ENCODE peak calls at places on chromosomes 13 and 19, in six cellular contexts. One of them, this sample, is unnamed.

GRCh38 chr13:111198979-111199378 is 83.9 kb downstream of the ARHGEF7 start:
- DNase-seq in endothelial cell of umbilical vein: no peak
- DNase-seq in keratinocyte: no peak
- DNase-seq in GM12878: no peak
- DNase-seq in OCI-LY7: no peak
- DNase-seq in PC-9: no peak
- DNase-seq in this sample: no peak

GRCh38 chr13:27634231-27634630 is 12.5 kb downstream of the POLR1D start:
- DNase-seq in endothelial cell of umbilical vein: no peak
- DNase-seq in keratinocyte: peak
- DNase-seq in GM12878: no peak
- DNase-seq in OCI-LY7: no peak
- DNase-seq in PC-9: no peak
- DNase-seq in this sample: no peak

GRCh38 chr13:49561064-49561410 is 24.3 kb downstream of the RCBTB1 start:
- DNase-seq in endothelial cell of umbilical vein: no peak
- DNase-seq in keratinocyte: no peak
- DNase-seq in GM12878: no peak
- DNase-seq in OCI-LY7: no peak
- DNase-seq in PC-9: no peak
- DNase-seq in this sample: no peak

GRCh38 chr13:64753606-64754005 is 2476.5 kb downstream of the PCDH9 start:
- DNase-seq in endothelial cell of umbilical vein: no peak
- DNase-seq in keratinocyte: no peak
- DNase-seq in GM12878: no peak
- DNase-seq in OCI-LY7: no peak
- DNase-seq in PC-9: no peak
- DNase-seq in this sample: no peak

GRCh38 chr19:53912653-53913052 is 3.6 kb downstream of the CACNG7 start:
- DNase-seq in endothelial cell of umbilical vein: no peak
- DNase-seq in keratinocyte: no peak
- DNase-seq in GM12878: no peak
- DNase-seq in OCI-LY7: peak
- DNase-seq in PC-9: no peak
- DNase-seq in this sample: no peak

GRCh38 chr13:101624981-101625380 is 172.5 kb downstream of the ITGBL1 start:
- DNase-seq in endothelial cell of umbilical vein: no peak
- DNase-seq in keratinocyte: no peak
- DNase-seq in GM12878: no peak
- DNase-seq in OCI-LY7: no peak
- DNase-seq in PC-9: peak
- DNase-seq in this sample: no peak

GRCh38 chr13:93235258-93236015 is 8.8 kb downstream of the GPC6 start:
- DNase-seq in endothelial cell of umbilical vein: no peak
- DNase-seq in keratinocyte: no peak
- DNase-seq in GM12878: no peak
- DNase-seq in OCI-LY7: no peak
- DNase-seq in PC-9: no peak
- DNase-seq in this sample: no peak

GRCh38 chr19:7734220-7735203 is 2.6 kb upstream of the CLEC4G start:
- DNase-seq in endothelial cell of umbilical vein: no peak
- DNase-seq in keratinocyte: no peak
- DNase-seq in GM12878: no peak
- DNase-seq in OCI-LY7: no peak
- DNase-seq in PC-9: peak
- DNase-seq in this sample: no peak

GRCh38 chr19:8396185-8396562 is 6.0 kb downstream of the RAB11B start:
- DNase-seq in endothelial cell of umbilical vein: no peak
- DNase-seq in keratinocyte: no peak
- DNase-seq in GM12878: no peak
- DNase-seq in OCI-LY7: no peak
- DNase-seq in PC-9: no peak
- DNase-seq in this sample: no peak

GRCh38 chr13:93224545-93224944 is 2.1 kb upstream of the GPC6 start:
- DNase-seq in endothelial cell of umbilical vein: no peak
- DNase-seq in keratinocyte: no peak
- DNase-seq in GM12878: no peak
- DNase-seq in OCI-LY7: no peak
- DNase-seq in PC-9: peak
- DNase-seq in this sample: no peak

GRCh38 chr13:25167349-25167748 is 4.7 kb downstream of the AMER2 start:
- DNase-seq in endothelial cell of umbilical vein: no peak
- DNase-seq in keratinocyte: no peak
- DNase-seq in GM12878: no peak
- DNase-seq in OCI-LY7: no peak
- DNase-seq in PC-9: no peak
- DNase-seq in this sample: no peak

GRCh38 chr19:13585512-13585911 is 79.2 kb upstream of the CACNA1A start:
- DNase-seq in endothelial cell of umbilical vein: no peak
- DNase-seq in keratinocyte: no peak
- DNase-seq in GM12878: no peak
- DNase-seq in OCI-LY7: no peak
- DNase-seq in PC-9: no peak
- DNase-seq in this sample: no peak

GRCh38 chr19:6476155-6476895 is 5.3 kb downstream of the DENND1C start:
- DNase-seq in endothelial cell of umbilical vein: peak
- DNase-seq in keratinocyte: no peak
- DNase-seq in GM12878: no peak
- DNase-seq in OCI-LY7: peak
- DNase-seq in PC-9: no peak
- DNase-seq in this sample: peak

GRCh38 chr13:31361673-31362072 is 161.9 kb downstream of the B3GLCT start:
- DNase-seq in endothelial cell of umbilical vein: peak
- DNase-seq in keratinocyte: no peak
- DNase-seq in GM12878: no peak
- DNase-seq in OCI-LY7: no peak
- DNase-seq in PC-9: no peak
- DNase-seq in this sample: no peak

GRCh38 chr19:45591004-45591637 is 6.5 kb upstream of the OPA3 start:
- DNase-seq in endothelial cell of umbilical vein: no peak
- DNase-seq in keratinocyte: no peak
- DNase-seq in GM12878: no peak
- DNase-seq in OCI-LY7: peak
- DNase-seq in PC-9: peak
- DNase-seq in this sample: peak

GRCh38 chr19:18852634-18853033 is 20.9 kb downstream of the UPF1 start:
- DNase-seq in endothelial cell of umbilical vein: no peak
- DNase-seq in keratinocyte: no peak
- DNase-seq in GM12878: no peak
- DNase-seq in OCI-LY7: no peak
- DNase-seq in PC-9: no peak
- DNase-seq in this sample: no peak

GRCh38 chr19:17020823-17021222 is 5.8 kb downstream of the CPAMD8 start:
- DNase-seq in endothelial cell of umbilical vein: peak
- DNase-seq in keratinocyte: no peak
- DNase-seq in GM12878: no peak
- DNase-seq in OCI-LY7: peak
- DNase-seq in PC-9: peak
- DNase-seq in this sample: no peak

GRCh38 chr19:3899531-3900294 is 19.2 kb downstream of the ATCAY start:
- DNase-seq in endothelial cell of umbilical vein: no peak
- DNase-seq in keratinocyte: no peak
- DNase-seq in GM12878: no peak
- DNase-seq in OCI-LY7: no peak
- DNase-seq in PC-9: no peak
- DNase-seq in this sample: no peak

GRCh38 chr19:40578442-40578908 is 1.8 kb downstream of the SHKBP1 start:
- DNase-seq in endothelial cell of umbilical vein: peak
- DNase-seq in keratinocyte: no peak
- DNase-seq in GM12878: no peak
- DNase-seq in OCI-LY7: peak
- DNase-seq in PC-9: no peak
- DNase-seq in this sample: no peak

GRCh38 chr13:101982903-101983302 is 418.9 kb downstream of the FGF14 start:
- DNase-seq in endothelial cell of umbilical vein: no peak
- DNase-seq in keratinocyte: no peak
- DNase-seq in GM12878: no peak
- DNase-seq in OCI-LY7: no peak
- DNase-seq in PC-9: peak
- DNase-seq in this sample: no peak

DNA sequence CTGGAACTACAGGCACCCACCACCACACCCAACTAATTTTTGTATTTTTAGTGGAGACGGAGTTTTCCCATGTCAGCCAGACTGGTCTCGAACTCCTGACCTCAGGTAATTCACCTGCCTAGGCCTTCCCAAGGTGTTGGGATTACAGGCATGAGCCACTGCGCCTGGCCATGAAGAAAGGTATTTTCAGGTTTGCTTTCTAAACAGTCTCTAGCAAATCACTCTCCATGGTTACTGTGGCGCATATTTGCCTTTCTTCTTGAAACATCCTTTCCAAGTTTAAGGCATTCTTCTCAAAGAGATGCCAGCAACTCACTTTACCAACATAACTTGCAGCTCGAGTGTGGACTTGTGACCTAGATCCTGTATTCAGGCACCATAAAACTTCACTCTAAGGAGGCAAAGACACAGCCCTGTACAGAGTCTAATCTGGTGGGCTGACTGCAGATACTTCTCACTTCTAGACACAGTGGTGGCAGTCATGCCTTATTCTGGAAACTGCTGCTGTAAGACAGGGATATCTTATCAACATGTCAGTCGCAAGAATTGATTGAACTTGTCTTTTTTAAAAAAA is 461.4 kb upstream of the TSHZ3 start:
- DNase-seq in endothelial cell of umbilical vein: no peak
- DNase-seq in keratinocyte: no peak
- DNase-seq in GM12878: no peak
- DNase-seq in OCI-LY7: no peak
- DNase-seq in PC-9: no peak
- DNase-seq in this sample: no peak
- H3K4me2 ChIP-seq in endothelial cell of umbilical vein: no peak
- H3K4me2 ChIP-seq in keratinocyte: no peak
- H3K4me2 ChIP-seq in GM12878: no peak
- H3K4me2 ChIP-seq in OCI-LY7: no peak
- H3K4me2 ChIP-seq in PC-9: no peak
- H3K4me2 ChIP-seq in this sample: no peak

GRCh38 chr19:27846944-27847343 is 1366.0 kb downstream of the UQCRFS1 start:
- DNase-seq in endothelial cell of umbilical vein: no peak
- DNase-seq in keratinocyte: no peak
- DNase-seq in GM12878: no peak
- DNase-seq in OCI-LY7: no peak
- DNase-seq in PC-9: no peak
- DNase-seq in this sample: no peak

GRCh38 chr19:27843861-27844260 is 1369.1 kb downstream of the UQCRFS1 start:
- DNase-seq in endothelial cell of umbilical vein: no peak
- DNase-seq in keratinocyte: no peak
- DNase-seq in GM12878: no peak
- DNase-seq in OCI-LY7: no peak
- DNase-seq in PC-9: no peak
- DNase-seq in this sample: no peak

DNA sequence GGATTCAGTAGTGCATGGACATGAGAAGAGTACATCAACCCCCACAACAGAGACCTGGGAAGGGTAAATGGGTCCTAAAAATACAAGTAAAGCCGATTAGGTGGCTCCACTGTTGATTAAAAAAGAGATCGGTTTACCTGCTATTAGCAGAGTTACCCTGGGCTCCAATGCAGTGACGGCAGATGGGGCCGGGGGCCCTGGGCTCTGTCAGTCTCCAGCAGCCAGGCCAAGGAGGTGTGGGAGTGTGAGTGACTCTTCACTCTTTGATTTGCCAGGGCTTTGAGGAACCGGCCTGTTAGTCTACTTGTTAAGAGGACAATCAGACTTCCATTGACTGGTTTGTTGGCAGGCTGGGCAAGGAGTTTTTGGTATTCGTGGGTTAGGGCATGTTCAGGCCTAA is 1368.7 kb downstream of the UQCRFS1 start:
- DNase-seq in endothelial cell of umbilical vein: no peak
- DNase-seq in keratinocyte: no peak
- DNase-seq in GM12878: no peak
- DNase-seq in OCI-LY7: no peak
- DNase-seq in PC-9: no peak
- DNase-seq in this sample: no peak
- H3K4me3 ChIP-seq in endothelial cell of umbilical vein: no peak
- H3K4me3 ChIP-seq in keratinocyte: no peak
- H3K4me3 ChIP-seq in GM12878: no peak
- H3K4me3 ChIP-seq in OCI-LY7: no peak
- H3K4me3 ChIP-seq in PC-9: no peak
- H3K4me3 ChIP-seq in this sample: no peak

GRCh38 chr13:82688400-82688999 is 1193.8 kb downstream of the SLITRK1 start:
- DNase-seq in endothelial cell of umbilical vein: peak
- DNase-seq in keratinocyte: no peak
- DNase-seq in GM12878: no peak
- DNase-seq in OCI-LY7: no peak
- DNase-seq in PC-9: peak
- DNase-seq in this sample: peak
- H3K4me2 ChIP-seq in endothelial cell of umbilical vein: peak
- H3K4me2 ChIP-seq in keratinocyte: peak
- H3K4me2 ChIP-seq in GM12878: peak
- H3K4me2 ChIP-seq in OCI-LY7: no peak
- H3K4me2 ChIP-seq in PC-9: peak
- H3K4me2 ChIP-seq in this sample: peak

GRCh38 chr13:96993660-96994029 is 631 bp downstream of the OXGR1 start:
- DNase-seq in endothelial cell of umbilical vein: no peak
- DNase-seq in keratinocyte: no peak
- DNase-seq in GM12878: no peak
- DNase-seq in OCI-LY7: no peak
- DNase-seq in PC-9: no peak
- DNase-seq in this sample: no peak
- H3K4me3 ChIP-seq in endothelial cell of umbilical vein: no peak
- H3K4me3 ChIP-seq in keratinocyte: no peak
- H3K4me3 ChIP-seq in GM12878: no peak
- H3K4me3 ChIP-seq in OCI-LY7: no peak
- H3K4me3 ChIP-seq in PC-9: peak
- H3K4me3 ChIP-seq in this sample: peak